ENCODE peak calls at places on chromosomes 5 and 9, in seven cellular contexts. I, H, V, Z, O, U and N are unnamed samples.

GRCh38 chr5:179166171-179166885 is 106.2 kb downstream of the ZNF354C start:
- DNase-seq in Z (no peak), U (no peak), O (no peak), I (no peak), V (peak; percentile 20), H (no peak), N (no peak)

GRCh38 chr9:103152473-103152872 is 157.3 kb downstream of the CYLC2 start:
- DNase-seq in V (no peak), U (no peak), Z (no peak), O (no peak), I (no peak), H (no peak), N (no peak)

GRCh38 chr9:70406446-70406862 is 8.0 kb downstream of the KLF9 start:
- DNase-seq in U (no peak), H (no peak), V (no peak), O (no peak), Z (no peak), I (no peak), N (no peak)

GRCh38 chr5:88660947-88661869 is 221.8 kb downstream of the MEF2C start:
- DNase-seq in H (no peak), O (no peak), I (peak; percentile 94), U (peak; percentile 51), Z (no peak), V (peak; percentile 44), N (peak; percentile 83)

GRCh38 chr9:113593682-113594281 is 130.3 kb downstream of the RGS3 start:
- DNase-seq in V (peak; percentile 99), O (peak; percentile 73), H (peak; percentile 77), Z (no peak), I (peak; percentile 98), U (peak; percentile 99), N (no peak)

GRCh38 chr5:134101686-134102439 is 12.6 kb upstream of the TCF7 start:
- DNase-seq in U (peak; percentile 48), I (peak; percentile 65), Z (peak; percentile 66), O (peak; percentile 46), V (peak; percentile 64), H (no peak), N (peak; percentile 64)

GRCh38 chr5:68350176-68350575 is 134.6 kb downstream of the PIK3R1 start:
- DNase-seq in Z (no peak), H (no peak), O (no peak), U (no peak), V (no peak), I (no peak), N (no peak)

GRCh38 chr9:133629221-133630110 is 6.7 kb upstream of the DBH start:
- DNase-seq in H (no peak), I (no peak), Z (no peak), V (no peak), U (no peak), O (no peak), N (no peak)

GRCh38 chr5:93572101-93572772 is 8.8 kb downstream of the NR2F1-AS1 start:
- DNase-seq in O (no peak), Z (no peak), U (no peak), I (no peak), H (no peak), V (no peak), N (no peak)

GRCh38 chr5:139445325-139446170 is 6.2 kb upstream of the DNAJC18 start:
- DNase-seq in O (no peak), I (peak; percentile 64), Z (no peak), U (peak; percentile 69), H (no peak), V (no peak), N (no peak)

GRCh38 chr9:127568618-127568970 is 43.5 kb upstream of the STXBP1 start:
- DNase-seq in I (no peak), V (no peak), H (no peak), Z (no peak), O (no peak), U (no peak), N (no peak)

GRCh38 chr5:99105216-99105615 is 176.4 kb upstream of the CHD1 start:
- DNase-seq in H (no peak), V (no peak), Z (no peak), U (peak; percentile 63), I (peak; percentile 19), O (no peak), N (no peak)

GRCh38 chr9:15975101-15975778 is 422.4 kb downstream of the CCDC171 start:
- DNase-seq in Z (no peak), I (no peak), U (no peak), O (no peak), V (no peak), H (no peak), N (no peak)

GRCh38 chr9:68416891-68417570 is 60.6 kb downstream of the PGM5 start:
- DNase-seq in V (no peak), O (no peak), I (peak; percentile 29), H (no peak), U (no peak), Z (no peak), N (peak; percentile 46)

GRCh38 chr9:38339496-38339895 is 53.0 kb upstream of the ALDH1B1 start:
- DNase-seq in Z (no peak), V (peak; percentile 54), U (no peak), H (no peak), O (no peak), I (no peak), N (no peak)

GRCh38 chr5:150298701-150299451 is 3.8 kb downstream of the ARSI start:
- DNase-seq in O (peak; percentile 22), H (no peak), I (no peak), Z (no peak), U (no peak), V (no peak), N (no peak)

GRCh38 chr9:106657951-106658350 is 205.0 kb upstream of the ZNF462 start:
- DNase-seq in V (no peak), I (no peak), H (no peak), O (no peak), Z (no peak), U (no peak), N (no peak)

GRCh38 chr5:62130107-62130506 is 175.9 kb upstream of the KIF2A start:
- DNase-seq in H (no peak), V (no peak), I (no peak), O (no peak), Z (no peak), U (no peak), N (no peak)

GRCh38 chr5:41722359-41722950 is 147.8 kb downstream of the OXCT1 start:
- DNase-seq in U (peak; percentile 26), V (no peak), Z (no peak), O (no peak), I (peak; percentile 2), H (no peak), N (no peak)

GRCh38 chr5:995318-995717 is 13.3 kb upstream of the NKD2 start:
- DNase-seq in I (no peak), U (no peak), Z (no peak), V (no peak), H (peak; percentile 47), O (no peak), N (no peak)

GRCh38 chr9:5269249-5269715 is 35.2 kb downstream of the RLN2 start:
- DNase-seq in V (no peak), I (peak; percentile 8), Z (no peak), O (no peak), U (peak; percentile 90), H (no peak), N (no peak)

GRCh38 chr9:75147638-75148037 is 59.3 kb downstream of the OSTF1 start:
- DNase-seq in U (peak; percentile 70), H (no peak), I (no peak), V (no peak), O (no peak), Z (no peak), N (no peak)

GRCh38 chr9:77402286-77402685 is 225.0 kb downstream of the VPS13A start:
- DNase-seq in U (no peak), Z (no peak), O (no peak), H (no peak), I (no peak), V (no peak), N (no peak)

GRCh38 chr5:9564752-9565151 is 18.9 kb upstream of the SEMA5A start:
- DNase-seq in O (no peak), Z (no peak), I (no peak), H (no peak), V (no peak), U (no peak), N (no peak)

GRCh38 chr5:139657363-139658321 is 9.5 kb downstream of the CXXC5 start:
- DNase-seq in V (peak; percentile 45), I (no peak), U (no peak), H (no peak), O (no peak), Z (no peak), N (no peak)

GRCh38 chr9:10036095-10036494 is 576.7 kb downstream of the PTPRD start:
- DNase-seq in V (no peak), H (no peak), U (no peak), I (no peak), O (no peak), Z (no peak), N (no peak)
- H3K4me1 ChIP-seq in V (no peaks in the 10 kb centered on the region), H (no peaks in the 10 kb centered on the region), U (no peaks in the 10 kb centered on the region), I (no peaks in the 10 kb centered on the region), O (no peaks in the 10 kb centered on the region), Z (no peaks in the 10 kb centered on the region), N (no peaks in the 10 kb centered on the region)

DNA sequence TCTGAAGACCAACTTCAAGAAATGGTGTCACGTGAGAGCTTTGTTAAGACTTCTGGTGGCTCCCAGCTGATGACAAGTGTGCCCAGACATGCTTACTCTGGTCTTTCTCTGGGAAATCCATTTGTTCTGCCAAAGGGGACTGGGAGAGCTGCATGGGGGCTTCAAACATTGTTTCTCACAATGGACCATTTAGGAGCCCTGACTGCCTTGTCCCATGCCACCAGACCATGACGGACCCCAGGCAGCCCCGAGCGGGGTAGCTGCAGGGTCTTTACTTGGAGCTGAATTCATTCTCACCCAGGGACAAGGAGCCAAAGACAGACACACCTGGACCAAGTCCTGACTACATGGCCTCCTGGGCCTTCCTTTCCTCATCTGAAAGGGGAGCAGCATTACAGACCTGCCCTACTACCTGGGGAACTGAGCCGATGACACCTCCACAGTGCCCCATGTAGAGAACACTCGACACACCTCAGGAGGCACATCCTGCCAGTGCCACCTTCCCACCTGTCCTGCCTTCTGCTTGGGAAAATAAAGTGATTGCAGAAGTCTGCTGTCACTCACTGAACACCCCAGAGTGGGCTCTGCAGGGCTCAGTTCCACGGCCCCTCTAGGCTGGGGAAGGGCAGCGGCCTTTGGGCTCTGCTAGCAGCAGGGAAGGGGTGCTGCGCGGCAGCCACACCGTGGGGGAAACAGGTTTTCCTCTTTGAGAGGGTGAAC is 169.0 kb downstream of the DAB2IP start:
- DNase-seq in H (peak; percentile 20), O (no peak), V (no peak), Z (no peak), U (no peak), I (no peak), N (no peak)
- H3K4me1 ChIP-seq in H (no peaks in the 10 kb centered on the region), O (no peaks in the 10 kb centered on the region), V (no peaks in the 10 kb centered on the region), Z (no peaks in the 10 kb centered on the region), U (no peaks in the 10 kb centered on the region), I (peaks cover 15% of the 10 kb centered on the region), N (peaks cover 33% of the 10 kb centered on the region)

DNA sequence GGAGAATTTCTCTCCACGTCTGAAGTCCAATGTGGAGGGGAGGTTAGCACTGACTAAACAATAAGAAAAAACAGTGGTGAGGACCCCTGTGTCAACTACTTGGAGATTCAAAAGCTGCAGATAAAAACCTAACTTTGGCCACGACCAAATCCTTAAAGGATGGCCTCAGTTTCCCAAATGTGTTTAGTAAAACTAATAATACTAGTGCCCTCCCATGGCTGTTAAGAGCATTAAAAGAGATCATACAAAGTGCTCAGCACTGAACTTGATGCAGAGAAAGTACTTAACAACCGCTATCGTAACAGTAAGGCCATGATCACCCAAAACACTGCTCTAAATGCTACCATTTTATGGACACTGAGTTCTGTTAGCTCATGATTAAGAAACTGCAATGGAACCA is 288.4 kb downstream of the EBF1 start:
- DNase-seq in V (no peak), Z (no peak), U (no peak), H (no peak), O (no peak), I (no peak), N (no peak)
- H3K4me1 ChIP-seq in V (peaks cover 9% of the 10 kb centered on the region), Z (peaks cover 11% of the 10 kb centered on the region), U (peaks cover 13% of the 10 kb centered on the region), H (no peaks in the 10 kb centered on the region), O (no peaks in the 10 kb centered on the region), I (no peaks in the 10 kb centered on the region), N (peaks cover 85% of the 10 kb centered on the region)

GRCh38 chr5:14149672-14150053 is 6.5 kb downstream of the TRIO start:
- DNase-seq in I (no peak), U (no peak), O (no peak), Z (no peak), V (no peak), H (no peak), N (no peak)
- H3K4me1 ChIP-seq in I (peaks cover 73% of the 10 kb centered on the region), U (peaks cover 78% of the 10 kb centered on the region), O (no peaks in the 10 kb centered on the region), Z (no peaks in the 10 kb centered on the region), V (peaks cover 78% of the 10 kb centered on the region), H (peaks cover 38% of the 10 kb centered on the region), N (peaks cover 35% of the 10 kb centered on the region)